ENCODE peak calls at places on chromosomes 7 and 10, in eight cellular contexts. One of them, this sample, is unnamed.
A peak's percentile ranks its signal among the peaks of the same experiment; 100 is the strongest.

GRCh38 chr7:29123611-29124190 is 22.6 kb downstream of the CPVL start:
- DNase-seq in HuH-7: no peak
- DNase-seq in iPS-NIHi11: no peak
- DNase-seq in HCT116: no peak
- DNase-seq in activated CD4-positive, alpha-beta T cell treated with anti-CD3 and anti-CD28 coated beads, Interleukin-2, amount 10 ng/mL, durations not matched to agents 7 days and 5 days: no peak
- DNase-seq in retina: peak; percentile 25
- DNase-seq in skeletal muscle cell: no peak
- DNase-seq in GM04503: no peak
- DNase-seq in this sample: no peak

GRCh38 chr7:45324683-45325237 is 167.2 kb downstream of the RAMP3 start:
- DNase-seq in HuH-7: no peak
- DNase-seq in iPS-NIHi11: no peak
- DNase-seq in HCT116: no peak
- DNase-seq in activated CD4-positive, alpha-beta T cell treated with anti-CD3 and anti-CD28 coated beads, Interleukin-2, amount 10 ng/mL, durations not matched to agents 7 days and 5 days: no peak
- DNase-seq in retina: no peak
- DNase-seq in skeletal muscle cell: no peak
- DNase-seq in GM04503: no peak
- DNase-seq in this sample: no peak

GRCh38 chr10:75924309-75924920 is 493.0 kb downstream of the LRMDA start:
- DNase-seq in HuH-7: no peak
- DNase-seq in iPS-NIHi11: no peak
- DNase-seq in HCT116: no peak
- DNase-seq in activated CD4-positive, alpha-beta T cell treated with anti-CD3 and anti-CD28 coated beads, Interleukin-2, amount 10 ng/mL, durations not matched to agents 7 days and 5 days: no peak
- DNase-seq in retina: peak; percentile 73
- DNase-seq in skeletal muscle cell: no peak
- DNase-seq in GM04503: no peak
- DNase-seq in this sample: peak; percentile 36

GRCh38 chr10:121833387-121833786 is 94.4 kb downstream of the ATE1 start:
- DNase-seq in HuH-7: no peak
- DNase-seq in iPS-NIHi11: no peak
- DNase-seq in HCT116: no peak
- DNase-seq in activated CD4-positive, alpha-beta T cell treated with anti-CD3 and anti-CD28 coated beads, Interleukin-2, amount 10 ng/mL, durations not matched to agents 7 days and 5 days: no peak
- DNase-seq in retina: no peak
- DNase-seq in skeletal muscle cell: no peak
- DNase-seq in GM04503: no peak
- DNase-seq in this sample: no peak

GRCh38 chr7:39709768-39710291 is 86.5 kb downstream of the RALA start:
- DNase-seq in HuH-7: no peak
- DNase-seq in iPS-NIHi11: peak; percentile 21
- DNase-seq in HCT116: no peak
- DNase-seq in activated CD4-positive, alpha-beta T cell treated with anti-CD3 and anti-CD28 coated beads, Interleukin-2, amount 10 ng/mL, durations not matched to agents 7 days and 5 days: no peak
- DNase-seq in retina: peak; percentile 15
- DNase-seq in skeletal muscle cell: peak; percentile 88
- DNase-seq in GM04503: peak; percentile 79
- DNase-seq in this sample: peak; percentile 68

GRCh38 chr7:17781491-17782215 is 158.6 kb downstream of the SNX13 start:
- DNase-seq in HuH-7: no peak
- DNase-seq in iPS-NIHi11: no peak
- DNase-seq in HCT116: peak; percentile 12
- DNase-seq in activated CD4-positive, alpha-beta T cell treated with anti-CD3 and anti-CD28 coated beads, Interleukin-2, amount 10 ng/mL, durations not matched to agents 7 days and 5 days: no peak
- DNase-seq in retina: no peak
- DNase-seq in skeletal muscle cell: peak; percentile 9
- DNase-seq in GM04503: no peak
- DNase-seq in this sample: no peak

GRCh38 chr10:108597031-108597430 is 1326.3 kb downstream of the XPNPEP1 start:
- DNase-seq in HuH-7: no peak
- DNase-seq in iPS-NIHi11: no peak
- DNase-seq in HCT116: no peak
- DNase-seq in activated CD4-positive, alpha-beta T cell treated with anti-CD3 and anti-CD28 coated beads, Interleukin-2, amount 10 ng/mL, durations not matched to agents 7 days and 5 days: no peak
- DNase-seq in retina: no peak
- DNase-seq in skeletal muscle cell: peak; percentile 62
- DNase-seq in GM04503: peak; percentile 88
- DNase-seq in this sample: no peak

GRCh38 chr10:30431435-30431911 is 2.5 kb upstream of the MAP3K8 start:
- DNase-seq in HuH-7: no peak
- DNase-seq in iPS-NIHi11: no peak
- DNase-seq in HCT116: no peak
- DNase-seq in activated CD4-positive, alpha-beta T cell treated with anti-CD3 and anti-CD28 coated beads, Interleukin-2, amount 10 ng/mL, durations not matched to agents 7 days and 5 days: no peak
- DNase-seq in retina: no peak
- DNase-seq in skeletal muscle cell: no peak
- DNase-seq in GM04503: no peak
- DNase-seq in this sample: no peak

GRCh38 chr7:6035686-6036085 is 4.5 kb downstream of the ANKRD61 start:
- DNase-seq in HuH-7: no peak
- DNase-seq in iPS-NIHi11: no peak
- DNase-seq in HCT116: no peak
- DNase-seq in activated CD4-positive, alpha-beta T cell treated with anti-CD3 and anti-CD28 coated beads, Interleukin-2, amount 10 ng/mL, durations not matched to agents 7 days and 5 days: no peak
- DNase-seq in retina: no peak
- DNase-seq in skeletal muscle cell: no peak
- DNase-seq in GM04503: no peak
- DNase-seq in this sample: no peak

GRCh38 chr10:86367339-86367951 is 850 bp upstream of the GRID1 start:
- DNase-seq in HuH-7: no peak
- DNase-seq in iPS-NIHi11: peak; percentile 58
- DNase-seq in HCT116: no peak
- DNase-seq in activated CD4-positive, alpha-beta T cell treated with anti-CD3 and anti-CD28 coated beads, Interleukin-2, amount 10 ng/mL, durations not matched to agents 7 days and 5 days: no peak
- DNase-seq in retina: no peak
- DNase-seq in skeletal muscle cell: no peak
- DNase-seq in GM04503: no peak
- DNase-seq in this sample: peak; percentile 59

GRCh38 chr7:124188576-124188975 is 155.7 kb upstream of the TMEM229A start:
- DNase-seq in HuH-7: no peak
- DNase-seq in iPS-NIHi11: peak; percentile 12
- DNase-seq in HCT116: no peak
- DNase-seq in activated CD4-positive, alpha-beta T cell treated with anti-CD3 and anti-CD28 coated beads, Interleukin-2, amount 10 ng/mL, durations not matched to agents 7 days and 5 days: no peak
- DNase-seq in retina: peak; percentile 38
- DNase-seq in skeletal muscle cell: no peak
- DNase-seq in GM04503: no peak
- DNase-seq in this sample: peak; percentile 28

GRCh38 chr7:129401228-129401967 is 32.8 kb upstream of the STRIP2 start:
- DNase-seq in HuH-7: no peak
- DNase-seq in iPS-NIHi11: no peak
- DNase-seq in HCT116: no peak
- DNase-seq in activated CD4-positive, alpha-beta T cell treated with anti-CD3 and anti-CD28 coated beads, Interleukin-2, amount 10 ng/mL, durations not matched to agents 7 days and 5 days: no peak
- DNase-seq in retina: no peak
- DNase-seq in skeletal muscle cell: no peak
- DNase-seq in GM04503: no peak
- DNase-seq in this sample: no peak

GRCh38 chr7:2082357-2083038 is 150.2 kb downstream of the MAD1L1 start:
- DNase-seq in HuH-7: no peak
- DNase-seq in iPS-NIHi11: peak; percentile 58
- DNase-seq in HCT116: no peak
- DNase-seq in activated CD4-positive, alpha-beta T cell treated with anti-CD3 and anti-CD28 coated beads, Interleukin-2, amount 10 ng/mL, durations not matched to agents 7 days and 5 days: no peak
- DNase-seq in retina: peak; percentile 80
- DNase-seq in skeletal muscle cell: peak; percentile 66
- DNase-seq in GM04503: peak; percentile 60
- DNase-seq in this sample: no peak

GRCh38 chr10:24869354-24870016 is 82.9 kb downstream of the PRTFDC1 start:
- DNase-seq in HuH-7: no peak
- DNase-seq in iPS-NIHi11: no peak
- DNase-seq in HCT116: no peak
- DNase-seq in activated CD4-positive, alpha-beta T cell treated with anti-CD3 and anti-CD28 coated beads, Interleukin-2, amount 10 ng/mL, durations not matched to agents 7 days and 5 days: no peak
- DNase-seq in retina: no peak
- DNase-seq in skeletal muscle cell: no peak
- DNase-seq in GM04503: no peak
- DNase-seq in this sample: no peak

GRCh38 chr7:94580601-94581000 is 71.0 kb downstream of the CASD1 start:
- DNase-seq in HuH-7: peak; percentile 30
- DNase-seq in iPS-NIHi11: peak; percentile 27
- DNase-seq in HCT116: no peak
- DNase-seq in activated CD4-positive, alpha-beta T cell treated with anti-CD3 and anti-CD28 coated beads, Interleukin-2, amount 10 ng/mL, durations not matched to agents 7 days and 5 days: no peak
- DNase-seq in retina: no peak
- DNase-seq in skeletal muscle cell: no peak
- DNase-seq in GM04503: peak; percentile 24
- DNase-seq in this sample: no peak

GRCh38 chr10:21183025-21183424 is 285.9 kb upstream of the NEBL start:
- DNase-seq in HuH-7: no peak
- DNase-seq in iPS-NIHi11: no peak
- DNase-seq in HCT116: no peak
- DNase-seq in activated CD4-positive, alpha-beta T cell treated with anti-CD3 and anti-CD28 coated beads, Interleukin-2, amount 10 ng/mL, durations not matched to agents 7 days and 5 days: no peak
- DNase-seq in retina: no peak
- DNase-seq in skeletal muscle cell: no peak
- DNase-seq in GM04503: no peak
- DNase-seq in this sample: no peak

GRCh38 chr7:146510088-146510680 is 393.6 kb downstream of the CNTNAP2 start:
- DNase-seq in HuH-7: no peak
- DNase-seq in iPS-NIHi11: no peak
- DNase-seq in HCT116: no peak
- DNase-seq in activated CD4-positive, alpha-beta T cell treated with anti-CD3 and anti-CD28 coated beads, Interleukin-2, amount 10 ng/mL, durations not matched to agents 7 days and 5 days: no peak
- DNase-seq in retina: no peak
- DNase-seq in skeletal muscle cell: no peak
- DNase-seq in GM04503: no peak
- DNase-seq in this sample: peak; percentile 4

This sample was measured in neural progenitor cell.